ENCODE peak calls at places on chromosomes 4 and X, in six cellular contexts. D, G, J, C, F and Y are unnamed samples.

GRCh38 chr4:69517674-69518073 is 22.0 kb upstream of the UGT2B4 start:
- DNase-seq in D (no peak), G (no peak), J (peak; percentile 5), C (peak; percentile 10), F (no peak), Y (no peak)

GRCh38 chr4:185660340-185660739 is 125.0 kb upstream of the PDLIM3 start:
- DNase-seq in D (no peak), G (no peak), J (no peak), C (no peak), F (no peak), Y (no peak)

GRCh38 chrX:56107320-56107719 is 124.8 kb upstream of the KLF8 start:
- DNase-seq in D (no peak), G (no peak), J (no peak), C (no peak), F (no peak), Y (no peak)

GRCh38 chrX:129534816-129535578 is 5.1 kb upstream of the OCRL start:
- DNase-seq in D (no peak), G (no peak), J (no peak), C (no peak), F (no peak), Y (no peak)

GRCh38 chr4:118417325-118417724 is 64.5 kb upstream of the PRSS12 start:
- DNase-seq in D (no peak), G (no peak), J (no peak), C (no peak), F (no peak), Y (no peak)

GRCh38 chr4:114226968-114227760 is 247.7 kb upstream of the ARSJ start:
- DNase-seq in D (no peak), G (no peak), J (no peak), C (no peak), F (no peak), Y (no peak)

GRCh38 chr4:138576684-138577083 is 334.5 kb upstream of the SLC7A11 start:
- DNase-seq in D (no peak), G (no peak), J (peak; percentile 81), C (peak; percentile 62), F (no peak), Y (no peak)

GRCh38 chrX:71846429-71846828 is 64.2 kb upstream of the NHSL2 start:
- DNase-seq in D (no peak), G (no peak), J (no peak), C (no peak), F (no peak), Y (no peak)

GRCh38 chrX:39757971-39758370 is 339.8 kb downstream of the BCOR start:
- DNase-seq in D (no peak), G (no peak), J (no peak), C (no peak), F (no peak), Y (no peak)

GRCh38 chr4:25031077-25031606 is 396 bp upstream of the LGI2 start:
- DNase-seq in D (peak; percentile 14), G (no peak), J (peak; percentile 66), C (no peak), F (no peak), Y (no peak)

GRCh38 chr4:39502034-39502658 is 25.1 kb downstream of the UGDH start:
- DNase-seq in D (no peak), G (no peak), J (no peak), C (no peak), F (no peak), Y (no peak)

GRCh38 chrX:153726286-153727107 is 1.8 kb downstream of the ABCD1 start:
- DNase-seq in D (peak; percentile 71), G (no peak), J (peak; percentile 80), C (no peak), F (peak; percentile 19), Y (peak; percentile 42)

GRCh38 chrX:96407501-96407900 is 277.1 kb upstream of the DIAPH2 start:
- DNase-seq in D (no peak), G (no peak), J (no peak), C (peak; percentile 81), F (no peak), Y (no peak)

GRCh38 chr4:168630445-168631187 is 133.8 kb downstream of the PALLD start:
- DNase-seq in D (no peak), G (no peak), J (no peak), C (peak; percentile 57), F (no peak), Y (no peak)

GRCh38 chrX:118884552-118885138 is 61.0 kb downstream of the ZCCHC12 start:
- DNase-seq in D (no peak), G (no peak), J (no peak), C (no peak), F (no peak), Y (no peak)

GRCh38 chr4:173317003-173317402 is 17.2 kb downstream of the HMGB2 start:
- DNase-seq in D (no peak), G (no peak), J (peak; percentile 72), C (peak; percentile 28), F (no peak), Y (no peak)

GRCh38 chr4:40262861-40263260 is 66.0 kb downstream of the RHOH start:
- DNase-seq in D (no peak), G (no peak), J (no peak), C (no peak), F (no peak), Y (no peak)

GRCh38 chr4:123121241-123121907 is 199.0 kb upstream of the NUDT6 start:
- DNase-seq in D (no peak), G (no peak), J (no peak), C (peak; percentile 39), F (no peak), Y (no peak)

GRCh38 chr4:81337211-81337610 is 122.2 kb upstream of the PRKG2 start:
- DNase-seq in D (no peak), G (no peak), J (no peak), C (no peak), F (no peak), Y (no peak)

GRCh38 chr4:6574747-6575502 is at the start of gene MAN2B2:
- DNase-seq in D (peak; percentile 93), G (peak; percentile 62), J (peak; percentile 92), C (peak; percentile 64), F (peak; percentile 88), Y (peak; percentile 83)

GRCh38 chr4:185128272-185129119 is 14.6 kb upstream of the SLC25A4 start:
- DNase-seq in D (peak; percentile 22), G (no peak), J (peak; percentile 76), C (peak; percentile 24), F (peak; percentile 35), Y (no peak)

GRCh38 chr4:175813841-175814240 is 1.8 kb upstream of the GPM6A start:
- DNase-seq in D (no peak), G (no peak), J (no peak), C (no peak), F (no peak), Y (no peak)

DNA sequence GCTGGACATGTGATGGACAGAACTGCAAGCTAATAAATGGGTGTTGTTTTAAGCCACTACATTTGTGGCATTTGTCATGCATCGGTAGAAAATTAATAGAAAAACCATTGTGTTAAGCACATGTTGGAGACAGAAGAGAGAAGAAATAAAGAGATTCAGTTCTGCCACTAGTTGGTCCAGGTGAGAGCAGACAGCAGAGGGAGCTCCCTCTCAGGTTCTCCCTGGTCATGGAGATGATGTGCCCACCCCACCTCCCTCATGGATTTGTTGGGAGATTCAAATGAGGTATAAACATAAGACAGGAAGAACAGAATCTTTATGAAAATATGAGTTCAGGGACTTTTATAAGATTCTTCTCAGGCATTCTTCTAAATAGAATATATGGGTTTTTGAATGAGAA is 36.8 kb upstream of the OCIAD2 start:
- DNase-seq in D (no peak), G (no peak), J (peak; percentile 73), C (peak; percentile 53), F (no peak), Y (no peak)
- TF ChIP-seq CTCF in D (no peak), G (no peak), J (peak; percentile 74), C (peak; percentile 33), F (peak; percentile 52), Y (no peak)

GRCh38 chr4:108181704-108182103 is 13.0 kb upstream of the LEF1 start:
- DNase-seq in D (no peak), G (no peak), J (no peak), C (no peak), F (no peak), Y (no peak)
- TF ChIP-seq CTCF in D (no peak), G (peak; percentile 26), J (peak; percentile 44), C (peak; percentile 12), F (peak; percentile 37), Y (peak; percentile 21)

DNA sequence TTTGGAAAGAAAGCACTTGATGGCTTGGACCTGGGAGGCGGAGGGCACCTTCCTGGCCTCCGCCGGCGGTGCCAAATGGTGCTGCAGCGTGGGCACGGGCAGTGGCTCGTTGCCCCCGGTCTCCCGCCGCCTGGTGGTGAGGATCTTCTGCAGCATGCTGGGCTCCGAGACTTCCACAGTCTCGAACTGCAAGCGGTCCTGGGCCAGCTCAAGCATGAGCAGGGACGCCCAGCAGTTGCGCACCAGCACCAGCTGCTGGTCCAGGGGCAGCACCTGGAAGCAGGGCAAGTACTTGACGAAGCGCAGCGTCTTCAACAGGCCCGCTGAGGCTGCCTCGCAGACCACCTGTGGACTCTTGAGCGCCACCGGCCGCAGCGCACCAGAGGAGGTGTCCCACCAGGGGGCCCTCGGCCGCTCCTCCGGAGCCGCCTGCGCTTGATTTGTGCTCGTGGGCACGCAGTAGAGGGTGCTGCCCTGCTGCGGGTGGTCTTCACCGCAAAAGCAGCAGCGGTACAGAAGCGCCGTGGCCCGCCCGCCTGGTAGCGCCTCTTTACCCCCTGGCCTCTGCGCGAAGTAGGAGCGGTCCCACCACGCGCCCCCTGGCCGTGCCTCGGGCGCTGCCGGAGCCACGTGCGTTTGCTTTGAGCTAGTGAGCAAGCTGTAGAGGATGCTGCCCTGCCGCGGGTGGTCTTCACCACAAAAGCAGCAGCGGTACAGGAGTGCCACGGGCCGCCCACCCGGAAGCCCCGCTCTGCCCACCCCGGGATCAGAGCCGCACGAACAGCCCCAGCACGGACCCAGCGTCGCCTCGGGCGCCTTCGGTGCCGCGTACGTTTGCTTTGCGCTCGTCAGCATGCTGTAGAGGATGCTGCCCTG is 689 bp downstream of the NR0B1 start:
- DNase-seq in D (no peak), G (no peak), J (peak; percentile 46), C (peak; percentile 86), F (peak; percentile 17), Y (no peak)
- TF ChIP-seq CTCF in D (no peak), G (no peak), J (peak; percentile 40), C (peak; percentile 65), F (peak; percentile 49), Y (no peak)

DNA sequence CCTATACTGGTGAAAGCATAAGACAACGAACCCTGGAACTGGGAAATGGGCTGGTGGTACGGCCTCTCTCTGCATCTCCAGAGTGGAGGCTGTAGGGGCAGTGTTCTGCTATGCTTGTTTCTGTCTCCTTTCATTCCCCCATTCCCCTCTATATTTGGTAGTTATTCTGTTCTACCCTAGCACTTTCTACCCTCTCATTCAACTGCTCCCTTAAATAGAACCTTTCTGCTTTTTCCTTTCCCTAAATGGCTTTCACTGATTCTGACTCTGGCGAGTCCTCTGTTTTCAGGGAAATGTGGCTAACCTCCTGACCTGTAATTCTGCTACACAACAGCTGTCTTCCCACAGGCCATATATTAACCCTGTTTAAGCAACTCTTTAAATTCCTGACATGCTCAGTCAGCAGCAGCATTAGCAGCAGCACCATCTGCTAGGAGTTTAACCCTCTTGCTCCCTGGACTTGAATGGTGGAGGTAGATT is 94.2 kb downstream of the CXCL13 start:
- DNase-seq in D (no peak), G (no peak), J (peak; percentile 72), C (peak; percentile 47), F (no peak), Y (no peak)
- TF ChIP-seq CTCF in D (no peak), G (no peak), J (peak; percentile 50), C (peak; percentile 11), F (peak; percentile 38), Y (no peak)